ENCODE peak calls at places on chromosomes 1 and 21, in nine cellular contexts. N, E, A, C, U, L, W, I and K are unnamed samples.

GRCh38 chr21:25039461-25040380 is 567.6 kb downstream of the MRPL39 start:
- DNase-seq in N (no peak), E (peak; percentile 23), A (peak; percentile 34), C (no peak), U (no peak), L (no peak), W (no peak), I (peak; percentile 72), K (no peak)

GRCh38 chr1:164515932-164516331 is 43.1 kb upstream of the PBX1 start:
- DNase-seq in N (no peak), E (no peak), A (no peak), C (no peak), U (no peak), L (no peak), W (no peak), I (peak; percentile 10), K (peak; percentile 56)

GRCh38 chr1:29253180-29253579 is 16.9 kb downstream of the PTPRU start:
- DNase-seq in N (no peak), E (no peak), A (no peak), C (no peak), U (no peak), L (no peak), W (no peak), I (no peak), K (no peak)

GRCh38 chr1:163797816-163798215 is 476.1 kb downstream of the NUF2 start:
- DNase-seq in N (no peak), E (no peak), A (no peak), C (no peak), U (no peak), L (no peak), W (no peak), I (no peak), K (no peak)

GRCh38 chr1:224592636-224593579 is 23.2 kb upstream of the CNIH3 start:
- DNase-seq in N (no peak), E (no peak), A (peak; percentile 44), C (no peak), U (peak; percentile 88), L (peak; percentile 48), W (no peak), I (no peak), K (no peak)

GRCh38 chr1:65265296-65266271 is 43.8 kb upstream of the DNAJC6 start:
- DNase-seq in N (peak; percentile 51), E (no peak), A (peak; percentile 21), C (no peak), U (peak; percentile 46), L (no peak), W (peak; percentile 74), I (peak; percentile 68), K (peak; percentile 56)

GRCh38 chr1:242427519-242427918 is 97.0 kb downstream of the PLD5 start:
- DNase-seq in N (no peak), E (no peak), A (no peak), C (no peak), U (no peak), L (no peak), W (no peak), I (no peak), K (no peak)

GRCh38 chr1:214418380-214418779 is 133.0 kb downstream of the PTPN14 start:
- DNase-seq in N (no peak), E (no peak), A (no peak), C (no peak), U (no peak), L (no peak), W (no peak), I (no peak), K (no peak)

GRCh38 chr1:86718786-86719185 is 14.4 kb downstream of the SH3GLB1 start:
- DNase-seq in N (no peak), E (no peak), A (no peak), C (no peak), U (no peak), L (no peak), W (no peak), I (no peak), K (no peak)

GRCh38 chr1:226118357-226118756 is 55.8 kb downstream of the H3-3A start:
- DNase-seq in N (no peak), E (no peak), A (no peak), C (no peak), U (no peak), L (no peak), W (no peak), I (no peak), K (no peak)

GRCh38 chr1:198701766-198702539 is 63.1 kb downstream of the PTPRC start:
- DNase-seq in N (no peak), E (no peak), A (no peak), C (no peak), U (no peak), L (no peak), W (no peak), I (no peak), K (no peak)

GRCh38 chr1:215665212-215665611 is 98.1 kb downstream of the KCTD3 start:
- DNase-seq in N (no peak), E (no peak), A (no peak), C (no peak), U (peak; percentile 92), L (peak; percentile 19), W (no peak), I (no peak), K (no peak)

GRCh38 chr1:220326578-220326977 is 54.3 kb upstream of the RAB3GAP2 start:
- DNase-seq in N (no peak), E (no peak), A (no peak), C (no peak), U (peak; percentile 70), L (peak; percentile 38), W (no peak), I (no peak), K (no peak)

GRCh38 chr1:150881331-150882070 is 5.1 kb upstream of the ARNT start:
- DNase-seq in N (no peak), E (no peak), A (no peak), C (no peak), U (peak; percentile 90), L (no peak), W (no peak), I (no peak), K (no peak)

GRCh38 chr1:227926216-227926791 is 21.4 kb downstream of the WNT9A start:
- DNase-seq in N (no peak), E (no peak), A (no peak), C (no peak), U (no peak), L (no peak), W (no peak), I (no peak), K (no peak)

GRCh38 chr1:84253891-84254290 is 47.6 kb upstream of the SAMD13 start:
- DNase-seq in N (no peak), E (no peak), A (no peak), C (no peak), U (peak; percentile 96), L (peak; percentile 58), W (no peak), I (no peak), K (peak; percentile 49)

GRCh38 chr1:32765561-32766327 is 51.4 kb downstream of the YARS1 start:
- DNase-seq in N (no peak), E (no peak), A (no peak), C (no peak), U (no peak), L (no peak), W (no peak), I (no peak), K (no peak)

GRCh38 chr1:9835758-9836631 is 12.2 kb upstream of the CLSTN1 start:
- DNase-seq in N (no peak), E (no peak), A (no peak), C (no peak), U (peak; percentile 96), L (no peak), W (no peak), I (no peak), K (no peak)

GRCh38 chr1:234670936-234671628 is 61.1 kb upstream of the IRF2BP2 start:
- DNase-seq in N (no peak), E (no peak), A (no peak), C (no peak), U (no peak), L (no peak), W (no peak), I (peak; percentile 79), K (no peak)

GRCh38 chr1:223386013-223386412 is 7.2 kb upstream of the CCDC185 start:
- DNase-seq in N (no peak), E (no peak), A (no peak), C (no peak), U (no peak), L (no peak), W (no peak), I (no peak), K (no peak)

GRCh38 chr21:34890724-34891609 is 158.1 kb downstream of the RUNX1 start:
- DNase-seq in N (no peak), E (no peak), A (no peak), C (no peak), U (peak; percentile 63), L (peak; percentile 26), W (no peak), I (no peak), K (no peak)

GRCh38 chr1:204940591-204940990 is 69.9 kb downstream of the NFASC start:
- DNase-seq in N (no peak), E (no peak), A (no peak), C (no peak), U (peak; percentile 25), L (no peak), W (no peak), I (no peak), K (no peak)

GRCh38 chr21:35578350-35578782 is 482.0 kb downstream of the SETD4 start:
- DNase-seq in N (no peak), E (no peak), A (no peak), C (no peak), U (peak; percentile 92), L (peak; percentile 25), W (no peak), I (no peak), K (no peak)

GRCh38 chr1:228920791-228921190 is 185.5 kb downstream of the RHOU start:
- DNase-seq in N (no peak), E (no peak), A (no peak), C (no peak), U (no peak), L (no peak), W (no peak), I (no peak), K (no peak)

GRCh38 chr21:43921979-43922945 is 57.2 kb downstream of the AGPAT3 start:
- DNase-seq in N (no peak), E (no peak), A (peak; percentile 97), C (no peak), U (no peak), L (no peak), W (no peak), I (no peak), K (no peak)

GRCh38 chr1:41514381-41514780 is 29.9 kb upstream of the EDN2 start:
- DNase-seq in N (no peak), E (no peak), A (no peak), C (no peak), U (no peak), L (no peak), W (no peak), I (no peak), K (no peak)

GRCh38 chr1:55974714-55975441 is 604.5 kb downstream of the PLPP3 start:
- DNase-seq in N (no peak), E (no peak), A (no peak), C (no peak), U (no peak), L (no peak), W (no peak), I (no peak), K (no peak)

GRCh38 chr1:58754683-58755467 is 29.0 kb downstream of the JUN start:
- DNase-seq in N (no peak), E (no peak), A (peak; percentile 73), C (no peak), U (no peak), L (no peak), W (no peak), I (no peak), K (no peak)

GRCh38 chr1:116585886-116586285 is 15.1 kb upstream of the CD58 start:
- DNase-seq in N (no peak), E (no peak), A (no peak), C (no peak), U (no peak), L (no peak), W (no peak), I (no peak), K (no peak)

GRCh38 chr1:204190212-204191211 is 5.8 kb downstream of the KISS1 start:
- DNase-seq in N (peak; percentile 71), E (no peak), A (peak; percentile 57), C (no peak), U (no peak), L (no peak), W (no peak), I (peak; percentile 55), K (no peak)

GRCh38 chr1:15489052-15489736 is 13.3 kb downstream of the CELA2B start:
- DNase-seq in N (no peak), E (no peak), A (no peak), C (no peak), U (no peak), L (no peak), W (no peak), I (peak; percentile 43), K (no peak)